ENCODE peak calls at places on chromosomes 6 and 20, in nine cellular contexts. S, J, A, M, E, N, H, F and I are unnamed samples.

GRCh38 chr6:166394036-166394892 is 11.5 kb upstream of the MPC1 start:
- DNase-seq in A (no peak), E (no peak), S (no peak), M (no peak), N (no peak), F (no peak), J (no peak), H (no peak), I (no peak)

GRCh38 chr6:168093071-168093505 is 14.1 kb upstream of the FRMD1 start:
- DNase-seq in H (no peak), E (no peak), S (no peak), A (no peak), F (no peak), M (no peak), N (peak), J (no peak), I (no peak)

GRCh38 chr6:98839788-98840361 is 5.5 kb downstream of the POU3F2 start:
- DNase-seq in J (no peak), M (peak), H (peak), A (no peak), S (peak), E (peak), N (no peak), F (no peak), I (no peak)

GRCh38 chr20:38542994-38543906 is 37.7 kb upstream of the ADIG start:
- DNase-seq in M (peak), F (no peak), H (no peak), E (no peak), J (no peak), A (no peak), S (no peak), N (no peak), I (no peak)

GRCh38 chr6:3286641-3287171 is 28.0 kb downstream of the PSMG4 start:
- DNase-seq in A (no peak), H (no peak), E (no peak), J (no peak), S (no peak), F (no peak), N (no peak), M (no peak), I (no peak)

GRCh38 chr6:111727798-111728197 is 122.1 kb upstream of the TRAF3IP2 start:
- DNase-seq in A (peak), H (peak), F (no peak), S (no peak), M (no peak), E (peak), N (no peak), J (no peak), I (no peak)

GRCh38 chr6:4287811-4288244 is 152.5 kb upstream of the ECI2 start:
- DNase-seq in H (no peak), A (no peak), F (no peak), S (no peak), M (no peak), E (no peak), N (no peak), J (no peak), I (no peak)

GRCh38 chr6:74068945-74069570 is 373.1 kb downstream of the CD109 start:
- DNase-seq in S (peak), N (no peak), A (no peak), F (no peak), H (no peak), E (no peak), M (peak), J (no peak), I (no peak)

GRCh38 chr20:53576586-53577318 is 16.9 kb downstream of the ZNF217 start:
- DNase-seq in A (no peak), J (no peak), N (no peak), F (no peak), M (no peak), H (no peak), E (no peak), S (no peak), I (no peak)

GRCh38 chr6:125749864-125750691 is 646 bp downstream of the HEY2 start:
- DNase-seq in M (no peak), H (peak), J (no peak), N (peak), E (peak), S (peak), F (no peak), A (peak), I (no peak)

GRCh38 chr6:11013671-11014070 is 30.4 kb downstream of the ELOVL2 start:
- DNase-seq in M (no peak), N (no peak), J (no peak), H (no peak), S (no peak), F (no peak), A (no peak), E (no peak), I (no peak)

GRCh38 chr6:22328499-22328898 is 31.7 kb upstream of the PRL start:
- DNase-seq in M (no peak), F (no peak), A (no peak), H (no peak), N (no peak), S (no peak), E (no peak), J (no peak), I (no peak)

GRCh38 chr20:31919756-31920155 is 32.1 kb downstream of the PDRG1 start:
- DNase-seq in J (no peak), N (no peak), H (no peak), F (no peak), M (no peak), A (no peak), E (no peak), S (no peak), I (no peak)

GRCh38 chr6:127966616-127967015 is 65.8 kb upstream of the THEMIS start:
- DNase-seq in N (no peak), F (no peak), H (no peak), S (peak), A (no peak), E (no peak), J (no peak), M (peak), I (no peak)

GRCh38 chr6:3811191-3811590 is 38.0 kb upstream of the FAM50B start:
- DNase-seq in S (no peak), A (no peak), J (no peak), M (no peak), E (peak), H (no peak), F (no peak), N (no peak), I (no peak)

GRCh38 chr6:147954938-147955337 is 387.7 kb upstream of the SASH1 start:
- DNase-seq in J (no peak), M (no peak), F (no peak), S (no peak), A (no peak), E (no peak), N (no peak), H (no peak), I (no peak)

GRCh38 chr6:17032595-17033591 is 69.0 kb upstream of the STMND1 start:
- DNase-seq in E (peak), A (no peak), S (peak), F (no peak), N (peak), J (peak), H (no peak), M (peak), I (no peak)

GRCh38 chr6:30974488-30975252 is 8.8 kb upstream of the MUC21 start:
- DNase-seq in F (no peak), J (no peak), E (no peak), A (no peak), M (no peak), N (no peak), H (peak), S (no peak), I (no peak)

GRCh38 chr20:40657526-40657925 is 31.5 kb downstream of the MAFB start:
- DNase-seq in N (no peak), S (no peak), J (no peak), E (no peak), F (no peak), H (no peak), A (no peak), M (no peak), I (no peak)

GRCh38 chr6:514396-514973 is 122.9 kb downstream of the IRF4 start:
- DNase-seq in J (no peak), N (no peak), S (no peak), F (no peak), E (no peak), A (no peak), H (peak), M (peak), I (no peak)

GRCh38 chr6:125549202-125549884 is 200.1 kb upstream of the HEY2 start:
- DNase-seq in A (no peak), H (no peak), J (no peak), E (no peak), N (no peak), F (no peak), M (no peak), S (no peak), I (no peak)

GRCh38 chr20:46128310-46129151 is 10.4 kb downstream of the CD40 start:
- DNase-seq in M (no peak), S (peak), H (peak), E (peak), F (no peak), A (no peak), J (no peak), N (no peak), I (no peak)